ENCODE peak calls at places on chromosomes 3 and 15, in eight cellular contexts. V is transverse colon, R is cardiac muscle cell, F is mammary epithelial cell, J is OCI-LY7, D is RWPE2, X is left ventricle myocardium inferior, Y is testis. I is an unnamed sample. For H3K9me3 and H3K4me1, the result is how much of the 10 kb centered on the place peaks cover.

GRCh38 chr15:71186267-71186666 is 71.0 kb downstream of the THSD4 start:
- DNase-seq in V (no peak), R (no peak), F (no peak), J (no peak), D (no peak), X (peak), Y (no peak), I (no peak)

GRCh38 chr3:51024121-51024520 is 349.4 kb downstream of the DOCK3 start:
- DNase-seq in V (no peak), R (no peak), F (no peak), J (no peak), D (no peak), X (no peak), Y (no peak), I (no peak)

GRCh38 chr15:37014566-37014965 is 85.8 kb downstream of the MEIS2 start:
- DNase-seq in V (no peak), R (no peak), F (no peak), J (no peak), D (no peak), X (no peak), Y (no peak), I (no peak)

GRCh38 chr3:108566599-108566998 is 22.6 kb downstream of the CIP2A start:
- DNase-seq in V (no peak), R (no peak), F (no peak), J (no peak), D (no peak), X (no peak), Y (no peak), I (no peak)

GRCh38 chr15:96331141-96331941 is 841 bp downstream of the NR2F2 start:
- DNase-seq in V (no peak), R (peak), F (no peak), J (no peak), D (peak), X (no peak), Y (no peak), I (peak)

GRCh38 chr15:29774900-29775299 is 47.4 kb downstream of the TJP1 start:
- DNase-seq in V (no peak), R (peak), F (peak), J (no peak), D (peak), X (no peak), Y (no peak), I (peak)

GRCh38 chr15:92624401-92624991 is 31.1 kb downstream of the FAM174B start:
- DNase-seq in V (peak), R (peak), F (no peak), J (no peak), D (no peak), X (peak), Y (peak), I (no peak)

GRCh38 chr3:169662215-169663070 is 1.1 kb downstream of the MECOM start:
- DNase-seq in V (peak), R (peak), F (peak), J (peak), D (no peak), X (peak), Y (peak), I (peak)

GRCh38 chr3:71310595-71311319 is 272.8 kb downstream of the FOXP1 start:
- DNase-seq in V (peak), R (peak), F (peak), J (no peak), D (no peak), X (peak), Y (peak), I (peak)

GRCh38 chr15:32657198-32657886 is 15.8 kb downstream of the SCG5 start:
- DNase-seq in V (peak), R (no peak), F (peak), J (no peak), D (no peak), X (no peak), Y (no peak), I (no peak)

GRCh38 chr3:7309707-7310106 is 448.8 kb downstream of the GRM7 start:
- DNase-seq in V (peak), R (peak), F (peak), J (no peak), D (no peak), X (peak), Y (peak), I (peak)

GRCh38 chr3:178900244-178900643 is 171.4 kb downstream of the ZMAT3 start:
- DNase-seq in V (no peak), R (no peak), F (no peak), J (no peak), D (no peak), X (no peak), Y (no peak), I (no peak)

GRCh38 chr3:28634019-28634418 is 285.4 kb upstream of the AZI2 start:
- DNase-seq in V (no peak), R (no peak), F (no peak), J (no peak), D (no peak), X (no peak), Y (no peak), I (no peak)

GRCh38 chr3:124217542-124217941 is 225.6 kb upstream of the ROPN1 start:
- DNase-seq in V (peak), R (peak), F (peak), J (peak), D (no peak), X (peak), Y (peak), I (peak)

GRCh38 chr3:170967682-170968081 is 58.8 kb downstream of the SLC2A2 start:
- DNase-seq in V (no peak), R (no peak), F (no peak), J (no peak), D (no peak), X (no peak), Y (no peak), I (no peak)

GRCh38 chr3:11304160-11304559 is 32.0 kb downstream of the ATG7 start:
- DNase-seq in V (no peak), R (no peak), F (no peak), J (no peak), D (no peak), X (no peak), Y (no peak), I (no peak)

GRCh38 chr15:55361048-55361447 is 42.0 kb downstream of the PIGB start:
- DNase-seq in V (no peak), R (no peak), F (no peak), J (no peak), D (no peak), X (no peak), Y (no peak), I (no peak)
- H3K9me3 ChIP-seq in V (under half), R (under half), F (under half), J (under half), D (under half), X (under half), Y (under half), I (under half)

DNA sequence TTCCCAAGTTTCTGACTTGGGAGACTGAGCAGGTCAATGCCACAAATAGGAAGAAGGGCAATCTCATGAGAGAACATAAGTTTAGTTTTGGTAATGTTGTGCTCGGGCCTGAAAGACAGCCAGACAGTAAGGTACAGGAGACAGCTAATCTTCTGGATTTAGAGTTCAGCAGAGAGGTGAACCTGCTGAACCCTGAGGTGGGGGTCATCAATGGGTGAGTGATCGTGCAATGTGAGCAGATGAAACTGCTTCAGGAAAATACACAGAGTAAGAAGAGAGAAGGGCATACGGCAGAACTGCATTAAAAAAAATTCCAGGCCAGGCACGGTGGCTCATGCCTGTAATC is 23.3 kb downstream of the RUBCN start:
- DNase-seq in V (no peak), R (no peak), F (no peak), J (no peak), D (no peak), X (no peak), Y (no peak), I (no peak)
- H3K27ac ChIP-seq in V (peak), R (peak), F (peak), J (peak), D (peak), X (peak), Y (peak), I (peak)

GRCh38 chr15:47570451-47570850 is 146.9 kb upstream of the SEMA6D start:
- DNase-seq in V (no peak), R (no peak), F (no peak), J (no peak), D (no peak), X (no peak), Y (no peak), I (no peak)

GRCh38 chr15:47566610-47567009 is 150.7 kb upstream of the SEMA6D start:
- DNase-seq in V (no peak), R (no peak), F (no peak), J (no peak), D (no peak), X (no peak), Y (no peak), I (no peak)

GRCh38 chr15:47568030-47568429 is 149.3 kb upstream of the SEMA6D start:
- DNase-seq in V (no peak), R (no peak), F (no peak), J (no peak), D (no peak), X (no peak), Y (no peak), I (no peak)

GRCh38 chr15:47570044-47570443 is 147.3 kb upstream of the SEMA6D start:
- DNase-seq in V (peak), R (no peak), F (no peak), J (no peak), D (no peak), X (no peak), Y (no peak), I (no peak)

DNA sequence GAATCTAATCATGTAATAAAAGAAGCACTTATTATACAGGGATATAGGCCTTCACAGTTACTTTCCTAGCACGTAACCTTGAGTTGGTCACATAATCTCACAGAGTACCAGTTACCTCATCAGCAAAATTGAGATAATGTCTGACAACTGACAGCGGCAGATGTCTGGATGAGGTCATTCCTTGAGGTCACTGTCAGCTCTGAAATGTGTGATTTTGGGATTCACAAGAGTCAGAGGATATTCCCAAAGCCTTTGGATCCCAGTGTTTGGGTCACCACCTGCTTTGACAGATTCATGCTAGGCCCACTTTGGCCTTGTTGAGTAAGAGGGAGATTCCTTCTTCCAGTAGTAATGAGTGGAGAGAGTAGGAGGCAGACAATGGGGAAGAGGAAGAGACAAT is 151.3 kb upstream of the SEMA6D start:
- DNase-seq in V (no peak), R (no peak), F (no peak), J (no peak), D (no peak), X (no peak), Y (no peak), I (no peak)
- H3K4me1 ChIP-seq in V (under half), R (under half), F (under half), J (under half), D (under half), X (under half), Y (under half), I (under half)

GRCh38 chr15:101180620-101181307 is 71.1 kb downstream of the CHSY1 start:
- DNase-seq in V (no peak), R (no peak), F (no peak), J (no peak), D (no peak), X (no peak), Y (no peak), I (no peak)
- H3K9me3 ChIP-seq in V (under half), R (under half), F (under half), J (under half), D (under half), X (under half), Y (under half), I (under half)

DNA sequence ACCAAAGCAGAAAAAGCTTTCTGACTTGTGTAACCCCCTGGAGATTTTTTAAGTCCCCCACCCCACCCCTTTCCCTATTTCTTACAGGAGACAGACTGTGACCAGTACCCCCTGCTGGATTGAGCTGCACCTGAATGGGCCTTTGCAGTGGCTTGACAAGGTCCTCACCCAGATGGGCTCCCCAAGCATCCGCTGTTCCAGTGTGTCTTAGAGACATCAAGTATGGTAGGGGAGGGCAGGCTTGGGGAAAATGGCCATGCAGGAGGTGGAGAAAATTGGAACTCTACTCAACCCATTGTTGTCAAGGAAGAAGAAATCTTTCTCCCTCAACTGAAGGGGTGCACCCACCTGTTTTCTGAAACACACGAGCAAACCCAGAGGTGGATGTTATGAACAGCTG is 64.1 kb downstream of the AAGAB start:
- DNase-seq in V (no peak), R (no peak), F (no peak), J (no peak), D (no peak), X (no peak), Y (no peak), I (no peak)
- H3K27ac ChIP-seq in V (peak), R (no peak), F (no peak), J (no peak), D (no peak), X (peak), Y (peak), I (no peak)